ENCODE peak calls at places on chromosome 19, in ten cellular contexts. One of them, this sample, is unnamed.

GRCh38 chr19:6577410-6578125 is 13.4 kb downstream of the CD70 start:
- DNase-seq in ovary: no peak
- DNase-seq in suprapubic skin: no peak
- DNase-seq in tibial nerve: no peak
- DNase-seq in K562: peak; percentile 44
- DNase-seq in heart left ventricle: no peak
- DNase-seq in adrenal gland: no peak
- DNase-seq in endothelial cell of umbilical vein: peak; percentile 12
- DNase-seq in IMR-90: no peak
- DNase-seq in prostate gland: no peak
- DNase-seq in this sample: no peak

GRCh38 chr19:18637644-18638630 is 1.1 kb downstream of the KLHL26 start:
- DNase-seq in prostate gland: peak; percentile 36
- DNase-seq in adrenal gland: no peak
- DNase-seq in endothelial cell of umbilical vein: no peak
- DNase-seq in tibial nerve: no peak
- DNase-seq in heart left ventricle: no peak
- DNase-seq in ovary: no peak
- DNase-seq in suprapubic skin: no peak
- DNase-seq in IMR-90: no peak
- DNase-seq in K562: peak; percentile 37
- DNase-seq in this sample: no peak

GRCh38 chr19:38285567-38285966 is 18.5 kb upstream of the C19orf33 start:
- DNase-seq in suprapubic skin: no peak
- DNase-seq in adrenal gland: no peak
- DNase-seq in prostate gland: no peak
- DNase-seq in tibial nerve: no peak
- DNase-seq in IMR-90: peak; percentile 62
- DNase-seq in K562: no peak
- DNase-seq in ovary: no peak
- DNase-seq in heart left ventricle: no peak
- DNase-seq in endothelial cell of umbilical vein: no peak
- DNase-seq in this sample: no peak

GRCh38 chr19:56309511-56310185 is 5.0 kb downstream of the ZSCAN5A start:
- DNase-seq in endothelial cell of umbilical vein: peak; percentile 47
- DNase-seq in adrenal gland: peak; percentile 71
- DNase-seq in prostate gland: no peak
- DNase-seq in K562: peak; percentile 80
- DNase-seq in IMR-90: peak; percentile 4
- DNase-seq in suprapubic skin: no peak
- DNase-seq in tibial nerve: no peak
- DNase-seq in ovary: no peak
- DNase-seq in heart left ventricle: peak; percentile 57
- DNase-seq in this sample: no peak

GRCh38 chr19:51138549-51138979 is 3.5 kb upstream of the SIGLEC7 start:
- DNase-seq in ovary: no peak
- DNase-seq in IMR-90: no peak
- DNase-seq in tibial nerve: no peak
- DNase-seq in prostate gland: no peak
- DNase-seq in endothelial cell of umbilical vein: no peak
- DNase-seq in suprapubic skin: no peak
- DNase-seq in adrenal gland: peak; percentile 76
- DNase-seq in K562: no peak
- DNase-seq in heart left ventricle: peak; percentile 83
- DNase-seq in this sample: peak; percentile 58

GRCh38 chr19:55647732-55648656 is at the start of gene CCDC106:
- DNase-seq in tibial nerve: no peak
- DNase-seq in IMR-90: peak; percentile 68
- DNase-seq in K562: peak; percentile 86
- DNase-seq in prostate gland: peak; percentile 44
- DNase-seq in endothelial cell of umbilical vein: peak; percentile 71
- DNase-seq in suprapubic skin: no peak
- DNase-seq in heart left ventricle: peak; percentile 78
- DNase-seq in adrenal gland: no peak
- DNase-seq in ovary: peak; percentile 81
- DNase-seq in this sample: peak; percentile 75

GRCh38 chr19:42474743-42475142 is 32.0 kb upstream of the CXCL17 start:
- DNase-seq in K562: no peak
- DNase-seq in heart left ventricle: no peak
- DNase-seq in prostate gland: no peak
- DNase-seq in adrenal gland: no peak
- DNase-seq in suprapubic skin: no peak
- DNase-seq in ovary: no peak
- DNase-seq in IMR-90: no peak
- DNase-seq in tibial nerve: no peak
- DNase-seq in endothelial cell of umbilical vein: no peak
- DNase-seq in this sample: no peak

GRCh38 chr19:45340232-45340898 is at the start of gene KLC3:
- DNase-seq in heart left ventricle: no peak
- DNase-seq in endothelial cell of umbilical vein: no peak
- DNase-seq in suprapubic skin: no peak
- DNase-seq in ovary: no peak
- DNase-seq in adrenal gland: no peak
- DNase-seq in IMR-90: no peak
- DNase-seq in tibial nerve: no peak
- DNase-seq in K562: peak; percentile 95
- DNase-seq in prostate gland: peak; percentile 38
- DNase-seq in this sample: no peak

GRCh38 chr19:44113784-44114390 is 688 bp downstream of the ZNF225 start:
- DNase-seq in prostate gland: peak; percentile 4
- DNase-seq in ovary: peak; percentile 18
- DNase-seq in K562: peak; percentile 17
- DNase-seq in tibial nerve: no peak
- DNase-seq in endothelial cell of umbilical vein: no peak
- DNase-seq in IMR-90: peak; percentile 27
- DNase-seq in heart left ventricle: no peak
- DNase-seq in adrenal gland: no peak
- DNase-seq in suprapubic skin: no peak
- DNase-seq in this sample: no peak

GRCh38 chr19:51125421-51126075 is 842 bp downstream of the SIGLEC9 start:
- DNase-seq in endothelial cell of umbilical vein: no peak
- DNase-seq in adrenal gland: no peak
- DNase-seq in IMR-90: no peak
- DNase-seq in suprapubic skin: peak; percentile 74
- DNase-seq in ovary: no peak
- DNase-seq in K562: no peak
- DNase-seq in prostate gland: no peak
- DNase-seq in tibial nerve: no peak
- DNase-seq in heart left ventricle: no peak
- DNase-seq in this sample: peak; percentile 45

GRCh38 chr19:3163230-3163886 is 15.2 kb upstream of the S1PR4 start:
- DNase-seq in endothelial cell of umbilical vein: peak; percentile 54
- DNase-seq in ovary: peak; percentile 72
- DNase-seq in tibial nerve: no peak
- DNase-seq in adrenal gland: peak; percentile 81
- DNase-seq in K562: peak; percentile 90
- DNase-seq in prostate gland: peak; percentile 33
- DNase-seq in IMR-90: peak; percentile 43
- DNase-seq in heart left ventricle: peak; percentile 67
- DNase-seq in suprapubic skin: no peak
- DNase-seq in this sample: peak; percentile 71

GRCh38 chr19:46717716-46718143 is 816 bp upstream of the PRKD2 start:
- DNase-seq in endothelial cell of umbilical vein: no peak
- DNase-seq in adrenal gland: no peak
- DNase-seq in tibial nerve: no peak
- DNase-seq in IMR-90: no peak
- DNase-seq in suprapubic skin: no peak
- DNase-seq in heart left ventricle: no peak
- DNase-seq in K562: no peak
- DNase-seq in ovary: no peak
- DNase-seq in prostate gland: no peak
- DNase-seq in this sample: no peak

GRCh38 chr19:57583521-57584416 is at the start of gene ZIK1:
- DNase-seq in ovary: peak; percentile 90
- DNase-seq in tibial nerve: peak; percentile 69
- DNase-seq in suprapubic skin: peak; percentile 93
- DNase-seq in K562: no peak
- DNase-seq in prostate gland: peak; percentile 89
- DNase-seq in heart left ventricle: peak; percentile 96
- DNase-seq in IMR-90: peak; percentile 92
- DNase-seq in adrenal gland: peak; percentile 97
- DNase-seq in endothelial cell of umbilical vein: peak; percentile 48
- DNase-seq in this sample: peak; percentile 83

GRCh38 chr19:5057860-5058259 is 88.9 kb downstream of the KDM4B start:
- DNase-seq in heart left ventricle: no peak
- DNase-seq in ovary: peak; percentile 47
- DNase-seq in prostate gland: no peak
- DNase-seq in endothelial cell of umbilical vein: no peak
- DNase-seq in tibial nerve: no peak
- DNase-seq in adrenal gland: no peak
- DNase-seq in suprapubic skin: no peak
- DNase-seq in K562: peak; percentile 76
- DNase-seq in IMR-90: no peak
- DNase-seq in this sample: no peak

DNA sequence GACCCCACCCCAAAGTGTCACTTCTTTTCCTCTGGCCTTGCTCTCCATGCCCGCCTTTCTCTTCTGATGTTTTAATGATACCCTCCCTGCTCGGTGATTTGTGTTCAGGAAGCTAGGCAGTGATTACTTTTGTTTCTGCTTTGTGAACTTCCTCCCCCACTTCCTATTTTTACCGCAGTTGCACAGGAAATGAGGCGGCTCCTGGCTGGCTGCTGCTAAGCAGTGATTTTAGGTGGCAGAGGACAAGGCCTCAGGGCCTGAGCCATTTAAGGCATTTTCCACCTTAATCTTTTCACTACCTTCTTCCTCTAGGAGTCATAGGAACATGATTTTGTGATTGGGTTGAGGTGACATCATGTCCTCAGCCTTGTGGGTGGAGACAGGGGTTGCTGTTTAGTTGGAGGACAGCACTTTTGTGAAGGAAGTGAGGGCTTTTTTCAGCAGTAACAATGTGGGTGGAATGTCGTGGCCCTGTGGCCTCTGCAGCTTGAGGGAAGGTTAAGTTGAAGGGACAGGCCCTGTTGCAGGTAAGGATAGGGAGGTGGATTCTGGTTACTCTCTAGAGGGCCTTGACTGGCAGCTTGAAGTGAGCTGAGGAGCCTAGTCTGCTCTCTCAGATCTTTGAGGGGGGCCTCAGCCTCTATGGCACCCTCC is 15.7 kb downstream of the GARRE1 start:
- DNase-seq in heart left ventricle: peak; percentile 71
- DNase-seq in IMR-90: peak; percentile 66
- DNase-seq in adrenal gland: peak; percentile 87
- DNase-seq in endothelial cell of umbilical vein: peak; percentile 99
- DNase-seq in tibial nerve: no peak
- DNase-seq in suprapubic skin: no peak
- DNase-seq in prostate gland: no peak
- DNase-seq in ovary: peak; percentile 38
- DNase-seq in K562: no peak
- DNase-seq in this sample: peak; percentile 55
- TF ChIP-seq POLR2A in heart left ventricle: peak; percentile 34
- TF ChIP-seq POLR2A in IMR-90: no peak
- TF ChIP-seq POLR2A in adrenal gland: no peak
- TF ChIP-seq POLR2A in endothelial cell of umbilical vein: no peak
- TF ChIP-seq POLR2A in tibial nerve: no peak
- TF ChIP-seq POLR2A in suprapubic skin: no peak
- TF ChIP-seq POLR2A in prostate gland: no peak
- TF ChIP-seq POLR2A in ovary: no peak
- TF ChIP-seq POLR2A in K562: no peak
- TF ChIP-seq POLR2A in this sample: no peak

GRCh38 chr19:10784257-10784656 is 51.8 kb downstream of the TMED1 start:
- DNase-seq in heart left ventricle: peak; percentile 56
- DNase-seq in endothelial cell of umbilical vein: no peak
- DNase-seq in adrenal gland: no peak
- DNase-seq in ovary: no peak
- DNase-seq in suprapubic skin: no peak
- DNase-seq in K562: no peak
- DNase-seq in IMR-90: no peak
- DNase-seq in prostate gland: no peak
- DNase-seq in tibial nerve: no peak
- DNase-seq in this sample: peak; percentile 56
- H3K36me3 ChIP-seq in heart left ventricle: peaks cover 77% of the 10 kb centered on the region
- H3K36me3 ChIP-seq in endothelial cell of umbilical vein: peaks cover 39% of the 10 kb centered on the region
- H3K36me3 ChIP-seq in adrenal gland: peaks cover 98% of the 10 kb centered on the region
- H3K36me3 ChIP-seq in ovary: no peaks in the 10 kb centered on the region
- H3K36me3 ChIP-seq in suprapubic skin: peaks cover 97% of the 10 kb centered on the region
- H3K36me3 ChIP-seq in K562: peaks cover 85% of the 10 kb centered on the region
- H3K36me3 ChIP-seq in IMR-90: peaks cover 66% of the 10 kb centered on the region
- H3K36me3 ChIP-seq in prostate gland: no peaks in the 10 kb centered on the region
- H3K36me3 ChIP-seq in tibial nerve: peaks cover 99% of the 10 kb centered on the region
- H3K36me3 ChIP-seq in this sample: peaks cover 13% of the 10 kb centered on the region

GRCh38 chr19:14112051-14112808 is 5.3 kb downstream of the PRKACA start:
- DNase-seq in heart left ventricle: peak; percentile 53
- DNase-seq in prostate gland: no peak
- DNase-seq in K562: no peak
- DNase-seq in IMR-90: no peak
- DNase-seq in tibial nerve: no peak
- DNase-seq in suprapubic skin: no peak
- DNase-seq in endothelial cell of umbilical vein: no peak
- DNase-seq in ovary: peak; percentile 42
- DNase-seq in adrenal gland: no peak
- DNase-seq in this sample: no peak

GRCh38 chr19:14113762-14114414 is 3.7 kb downstream of the PRKACA start:
- DNase-seq in heart left ventricle: no peak
- DNase-seq in IMR-90: no peak
- DNase-seq in K562: peak; percentile 77
- DNase-seq in ovary: peak; percentile 57
- DNase-seq in adrenal gland: peak; percentile 75
- DNase-seq in endothelial cell of umbilical vein: no peak
- DNase-seq in tibial nerve: no peak
- DNase-seq in prostate gland: no peak
- DNase-seq in suprapubic skin: no peak
- DNase-seq in this sample: peak; percentile 83

GRCh38 chr19:14114439-14114838 is 3.1 kb downstream of the PRKACA start:
- DNase-seq in suprapubic skin: no peak
- DNase-seq in adrenal gland: no peak
- DNase-seq in endothelial cell of umbilical vein: no peak
- DNase-seq in heart left ventricle: no peak
- DNase-seq in IMR-90: no peak
- DNase-seq in ovary: no peak
- DNase-seq in tibial nerve: no peak
- DNase-seq in prostate gland: no peak
- DNase-seq in K562: no peak
- DNase-seq in this sample: no peak

GRCh38 chr19:14111486-14111885 is 6.1 kb downstream of the PRKACA start:
- DNase-seq in endothelial cell of umbilical vein: no peak
- DNase-seq in suprapubic skin: no peak
- DNase-seq in K562: no peak
- DNase-seq in adrenal gland: no peak
- DNase-seq in IMR-90: no peak
- DNase-seq in ovary: no peak
- DNase-seq in prostate gland: no peak
- DNase-seq in tibial nerve: no peak
- DNase-seq in heart left ventricle: no peak
- DNase-seq in this sample: no peak

GRCh38 chr19:14112809-14113385 is 4.7 kb downstream of the PRKACA start:
- DNase-seq in IMR-90: no peak
- DNase-seq in suprapubic skin: no peak
- DNase-seq in adrenal gland: peak; percentile 82
- DNase-seq in prostate gland: no peak
- DNase-seq in K562: no peak
- DNase-seq in endothelial cell of umbilical vein: no peak
- DNase-seq in tibial nerve: peak; percentile 38
- DNase-seq in ovary: peak; percentile 87
- DNase-seq in heart left ventricle: peak; percentile 72
- DNase-seq in this sample: peak; percentile 69
- H3K4me3 ChIP-seq in IMR-90: no peak overlapping the region
- H3K4me3 ChIP-seq in suprapubic skin: peak overlapping the region; percentile 28
- H3K4me3 ChIP-seq in adrenal gland: no peak overlapping the region
- H3K4me3 ChIP-seq in prostate gland: no peak overlapping the region
- H3K4me3 ChIP-seq in K562: no peak overlapping the region
- H3K4me3 ChIP-seq in endothelial cell of umbilical vein: no peak overlapping the region
- H3K4me3 ChIP-seq in tibial nerve: no peak overlapping the region
- H3K4me3 ChIP-seq in ovary: peak overlapping the region; percentile 15
- H3K4me3 ChIP-seq in heart left ventricle: peak overlapping the region; percentile 38
- H3K4me3 ChIP-seq in this sample: peak overlapping the region; percentile 1

GRCh38 chr19:49637865-49638350 is 2.0 kb downstream of the RRAS start:
- DNase-seq in endothelial cell of umbilical vein: peak; percentile 67
- DNase-seq in prostate gland: peak; percentile 82
- DNase-seq in K562: peak; percentile 75
- DNase-seq in tibial nerve: peak; percentile 87
- DNase-seq in IMR-90: peak; percentile 62
- DNase-seq in ovary: peak; percentile 81
- DNase-seq in heart left ventricle: peak; percentile 95
- DNase-seq in suprapubic skin: peak; percentile 93
- DNase-seq in adrenal gland: peak; percentile 85
- DNase-seq in this sample: peak; percentile 76
- TF ChIP-seq POLR2A in endothelial cell of umbilical vein: no peak
- TF ChIP-seq POLR2A in prostate gland: peak; percentile 42
- TF ChIP-seq POLR2A in K562: no peak
- TF ChIP-seq POLR2A in tibial nerve: no peak
- TF ChIP-seq POLR2A in IMR-90: no peak
- TF ChIP-seq POLR2A in ovary: no peak
- TF ChIP-seq POLR2A in heart left ventricle: peak; percentile 60
- TF ChIP-seq POLR2A in suprapubic skin: no peak
- TF ChIP-seq POLR2A in adrenal gland: no peak
- TF ChIP-seq POLR2A in this sample: no peak

This sample was measured in right lobe of liver.